ENCODE peak calls at places on chromosomes 1 and 21, in eight cellular contexts. One of them, this sample, is unnamed.

GRCh38 chr1:43711049-43711448 is 3.7 kb downstream of the ST3GAL3 start:
- DNase-seq in AG20443: peak
- DNase-seq in HS-27A: no peak
- DNase-seq in cardiac muscle cell: no peak
- DNase-seq in amygdala: no peak
- DNase-seq in aorta: no peak
- DNase-seq in CD8-positive, alpha-beta memory T cell: no peak
- DNase-seq in H4: no peak
- DNase-seq in this sample: no peak

GRCh38 chr1:178530037-178530402 is 17.1 kb downstream of the TEX35 start:
- DNase-seq in H4: peak
- DNase-seq in cardiac muscle cell: no peak
- DNase-seq in HS-27A: peak
- DNase-seq in amygdala: no peak
- DNase-seq in CD8-positive, alpha-beta memory T cell: no peak
- DNase-seq in AG20443: peak
- DNase-seq in aorta: no peak
- DNase-seq in this sample: no peak

GRCh38 chr1:31505884-31506497 is 70.3 kb upstream of the TINAGL1 start:
- DNase-seq in amygdala: no peak
- DNase-seq in HS-27A: peak
- DNase-seq in H4: peak
- DNase-seq in aorta: no peak
- DNase-seq in AG20443: peak
- DNase-seq in CD8-positive, alpha-beta memory T cell: no peak
- DNase-seq in cardiac muscle cell: no peak
- DNase-seq in this sample: no peak

GRCh38 chr1:232404227-232404626 is 225.7 kb downstream of the SIPA1L2 start:
- DNase-seq in H4: no peak
- DNase-seq in CD8-positive, alpha-beta memory T cell: no peak
- DNase-seq in aorta: no peak
- DNase-seq in cardiac muscle cell: no peak
- DNase-seq in HS-27A: no peak
- DNase-seq in AG20443: no peak
- DNase-seq in amygdala: no peak
- DNase-seq in this sample: no peak

GRCh38 chr1:107683198-107683657 is 281.8 kb downstream of the VAV3 start:
- DNase-seq in HS-27A: no peak
- DNase-seq in AG20443: no peak
- DNase-seq in cardiac muscle cell: no peak
- DNase-seq in aorta: no peak
- DNase-seq in H4: peak
- DNase-seq in amygdala: no peak
- DNase-seq in CD8-positive, alpha-beta memory T cell: no peak
- DNase-seq in this sample: no peak

GRCh38 chr1:232748910-232749368 is 56.3 kb upstream of the MAP10 start:
- DNase-seq in H4: no peak
- DNase-seq in amygdala: no peak
- DNase-seq in HS-27A: no peak
- DNase-seq in CD8-positive, alpha-beta memory T cell: no peak
- DNase-seq in AG20443: no peak
- DNase-seq in cardiac muscle cell: no peak
- DNase-seq in aorta: no peak
- DNase-seq in this sample: no peak

GRCh38 chr1:10973552-10973951 is 38.9 kb upstream of the TARDBP start:
- DNase-seq in HS-27A: peak
- DNase-seq in cardiac muscle cell: no peak
- DNase-seq in AG20443: peak
- DNase-seq in aorta: no peak
- DNase-seq in amygdala: no peak
- DNase-seq in H4: peak
- DNase-seq in CD8-positive, alpha-beta memory T cell: no peak
- DNase-seq in this sample: no peak

GRCh38 chr1:2111674-2112035 is 61.4 kb downstream of the PRKCZ start:
- DNase-seq in HS-27A: no peak
- DNase-seq in cardiac muscle cell: no peak
- DNase-seq in CD8-positive, alpha-beta memory T cell: no peak
- DNase-seq in AG20443: no peak
- DNase-seq in amygdala: no peak
- DNase-seq in aorta: peak
- DNase-seq in H4: no peak
- DNase-seq in this sample: no peak

GRCh38 chr1:93322349-93322748 is 23.4 kb upstream of the DR1 start:
- DNase-seq in amygdala: no peak
- DNase-seq in cardiac muscle cell: no peak
- DNase-seq in H4: no peak
- DNase-seq in AG20443: no peak
- DNase-seq in HS-27A: no peak
- DNase-seq in aorta: no peak
- DNase-seq in CD8-positive, alpha-beta memory T cell: no peak
- DNase-seq in this sample: no peak

GRCh38 chr1:46036894-46037596 is 95.4 kb downstream of the PIK3R3 start:
- DNase-seq in aorta: peak
- DNase-seq in H4: peak
- DNase-seq in AG20443: peak
- DNase-seq in CD8-positive, alpha-beta memory T cell: peak
- DNase-seq in HS-27A: peak
- DNase-seq in amygdala: peak
- DNase-seq in cardiac muscle cell: peak
- DNase-seq in this sample: peak

GRCh38 chr1:206590025-206590834 is 22.0 kb downstream of the EIF2D start:
- DNase-seq in aorta: no peak
- DNase-seq in HS-27A: no peak
- DNase-seq in CD8-positive, alpha-beta memory T cell: peak
- DNase-seq in amygdala: no peak
- DNase-seq in cardiac muscle cell: no peak
- DNase-seq in H4: peak
- DNase-seq in AG20443: peak
- DNase-seq in this sample: no peak

GRCh38 chr1:26666855-26667254 is 29.0 kb upstream of the ARID1A start:
- DNase-seq in H4: peak
- DNase-seq in amygdala: no peak
- DNase-seq in CD8-positive, alpha-beta memory T cell: no peak
- DNase-seq in cardiac muscle cell: no peak
- DNase-seq in AG20443: no peak
- DNase-seq in aorta: no peak
- DNase-seq in HS-27A: no peak
- DNase-seq in this sample: no peak

GRCh38 chr1:27011058-27011764 is 1.4 kb downstream of the TENT5B start:
- DNase-seq in AG20443: peak
- DNase-seq in H4: peak
- DNase-seq in HS-27A: peak
- DNase-seq in cardiac muscle cell: peak
- DNase-seq in aorta: peak
- DNase-seq in amygdala: no peak
- DNase-seq in CD8-positive, alpha-beta memory T cell: no peak
- DNase-seq in this sample: no peak

GRCh38 chr1:71853391-71853790 is 428.9 kb downstream of the NEGR1 start:
- DNase-seq in cardiac muscle cell: no peak
- DNase-seq in HS-27A: no peak
- DNase-seq in CD8-positive, alpha-beta memory T cell: no peak
- DNase-seq in amygdala: no peak
- DNase-seq in aorta: no peak
- DNase-seq in H4: no peak
- DNase-seq in AG20443: no peak
- DNase-seq in this sample: no peak

GRCh38 chr1:98460136-98460535 is 201.4 kb upstream of the SNX7 start:
- DNase-seq in HS-27A: no peak
- DNase-seq in cardiac muscle cell: no peak
- DNase-seq in CD8-positive, alpha-beta memory T cell: no peak
- DNase-seq in amygdala: no peak
- DNase-seq in aorta: no peak
- DNase-seq in H4: no peak
- DNase-seq in AG20443: no peak
- DNase-seq in this sample: no peak

GRCh38 chr1:59429651-59430050 is 132.8 kb downstream of the FGGY start:
- DNase-seq in amygdala: no peak
- DNase-seq in HS-27A: no peak
- DNase-seq in H4: no peak
- DNase-seq in AG20443: no peak
- DNase-seq in cardiac muscle cell: no peak
- DNase-seq in CD8-positive, alpha-beta memory T cell: no peak
- DNase-seq in aorta: no peak
- DNase-seq in this sample: no peak

GRCh38 chr1:75630998-75631397 is 20.1 kb upstream of the SLC44A5 start:
- DNase-seq in cardiac muscle cell: no peak
- DNase-seq in HS-27A: no peak
- DNase-seq in AG20443: no peak
- DNase-seq in CD8-positive, alpha-beta memory T cell: no peak
- DNase-seq in H4: no peak
- DNase-seq in aorta: no peak
- DNase-seq in amygdala: no peak
- DNase-seq in this sample: no peak

GRCh38 chr1:242205622-242206489 is 207.0 kb upstream of the MAP1LC3C start:
- DNase-seq in CD8-positive, alpha-beta memory T cell: no peak
- DNase-seq in aorta: no peak
- DNase-seq in H4: no peak
- DNase-seq in HS-27A: no peak
- DNase-seq in AG20443: peak
- DNase-seq in cardiac muscle cell: no peak
- DNase-seq in amygdala: no peak
- DNase-seq in this sample: peak

GRCh38 chr1:93324486-93325464 is 20.9 kb upstream of the DR1 start:
- DNase-seq in AG20443: peak
- DNase-seq in aorta: no peak
- DNase-seq in cardiac muscle cell: no peak
- DNase-seq in CD8-positive, alpha-beta memory T cell: no peak
- DNase-seq in HS-27A: peak
- DNase-seq in H4: peak
- DNase-seq in amygdala: no peak
- DNase-seq in this sample: no peak

GRCh38 chr1:15214507-15214906 is 32.5 kb upstream of the FHAD1 start:
- DNase-seq in amygdala: no peak
- DNase-seq in HS-27A: no peak
- DNase-seq in H4: no peak
- DNase-seq in CD8-positive, alpha-beta memory T cell: no peak
- DNase-seq in AG20443: peak
- DNase-seq in aorta: peak
- DNase-seq in cardiac muscle cell: peak
- DNase-seq in this sample: no peak

GRCh38 chr1:38241594-38242331 is 195.2 kb upstream of the POU3F1 start:
- DNase-seq in HS-27A: no peak
- DNase-seq in aorta: no peak
- DNase-seq in AG20443: no peak
- DNase-seq in cardiac muscle cell: no peak
- DNase-seq in H4: no peak
- DNase-seq in amygdala: no peak
- DNase-seq in CD8-positive, alpha-beta memory T cell: no peak
- DNase-seq in this sample: no peak

GRCh38 chr1:168531605-168532345 is 12.0 kb downstream of the XCL2 start:
- DNase-seq in aorta: no peak
- DNase-seq in HS-27A: no peak
- DNase-seq in cardiac muscle cell: no peak
- DNase-seq in CD8-positive, alpha-beta memory T cell: no peak
- DNase-seq in AG20443: no peak
- DNase-seq in amygdala: no peak
- DNase-seq in H4: no peak
- DNase-seq in this sample: no peak

GRCh38 chr1:93734999-93735398 is 53.4 kb upstream of the BCAR3 start:
- DNase-seq in CD8-positive, alpha-beta memory T cell: no peak
- DNase-seq in HS-27A: no peak
- DNase-seq in H4: no peak
- DNase-seq in cardiac muscle cell: no peak
- DNase-seq in amygdala: no peak
- DNase-seq in AG20443: peak
- DNase-seq in aorta: no peak
- DNase-seq in this sample: no peak

GRCh38 chr1:243354511-243355153 is 98.8 kb downstream of the SDCCAG8 start:
- DNase-seq in amygdala: no peak
- DNase-seq in HS-27A: no peak
- DNase-seq in CD8-positive, alpha-beta memory T cell: no peak
- DNase-seq in cardiac muscle cell: no peak
- DNase-seq in aorta: no peak
- DNase-seq in AG20443: peak
- DNase-seq in H4: peak
- DNase-seq in this sample: no peak

GRCh38 chr1:200731654-200732332 is 6.9 kb upstream of the CAMSAP2 start:
- DNase-seq in HS-27A: no peak
- DNase-seq in CD8-positive, alpha-beta memory T cell: no peak
- DNase-seq in amygdala: no peak
- DNase-seq in cardiac muscle cell: no peak
- DNase-seq in aorta: no peak
- DNase-seq in H4: no peak
- DNase-seq in AG20443: no peak
- DNase-seq in this sample: no peak

GRCh38 chr1:7404046-7404742 is 366.9 kb upstream of the VAMP3 start:
- DNase-seq in amygdala: no peak
- DNase-seq in cardiac muscle cell: no peak
- DNase-seq in AG20443: no peak
- DNase-seq in CD8-positive, alpha-beta memory T cell: no peak
- DNase-seq in aorta: peak
- DNase-seq in H4: no peak
- DNase-seq in HS-27A: no peak
- DNase-seq in this sample: no peak

GRCh38 chr1:187817782-187818181 is 989.0 kb downstream of the PLA2G4A start:
- DNase-seq in HS-27A: no peak
- DNase-seq in H4: no peak
- DNase-seq in CD8-positive, alpha-beta memory T cell: peak
- DNase-seq in cardiac muscle cell: no peak
- DNase-seq in AG20443: no peak
- DNase-seq in amygdala: no peak
- DNase-seq in aorta: no peak
- DNase-seq in this sample: no peak

GRCh38 chr1:57835620-57836019 is 411.8 kb upstream of the DAB1 start:
- DNase-seq in CD8-positive, alpha-beta memory T cell: no peak
- DNase-seq in HS-27A: no peak
- DNase-seq in H4: no peak
- DNase-seq in AG20443: no peak
- DNase-seq in cardiac muscle cell: no peak
- DNase-seq in aorta: no peak
- DNase-seq in amygdala: no peak
- DNase-seq in this sample: no peak

GRCh38 chr1:225738763-225739162 is 38.9 kb upstream of the SRP9 start:
- DNase-seq in CD8-positive, alpha-beta memory T cell: no peak
- DNase-seq in aorta: no peak
- DNase-seq in cardiac muscle cell: no peak
- DNase-seq in H4: no peak
- DNase-seq in HS-27A: no peak
- DNase-seq in amygdala: no peak
- DNase-seq in AG20443: no peak
- DNase-seq in this sample: no peak

GRCh38 chr1:109490029-109490933 is 3.6 kb upstream of the CYB561D1 start:
- DNase-seq in H4: peak
- DNase-seq in AG20443: peak
- DNase-seq in amygdala: peak
- DNase-seq in CD8-positive, alpha-beta memory T cell: peak
- DNase-seq in aorta: peak
- DNase-seq in HS-27A: no peak
- DNase-seq in cardiac muscle cell: peak
- DNase-seq in this sample: peak

GRCh38 chr1:211581521-211581920 is 2.6 kb upstream of the SLC30A1 start:
- DNase-seq in H4: no peak
- DNase-seq in cardiac muscle cell: no peak
- DNase-seq in CD8-positive, alpha-beta memory T cell: no peak
- DNase-seq in AG20443: peak
- DNase-seq in aorta: no peak
- DNase-seq in amygdala: no peak
- DNase-seq in HS-27A: no peak
- DNase-seq in this sample: no peak

GRCh38 chr1:30715216-30715615 is 8.2 kb downstream of the MATN1 start:
- DNase-seq in AG20443: no peak
- DNase-seq in amygdala: no peak
- DNase-seq in aorta: no peak
- DNase-seq in H4: no peak
- DNase-seq in cardiac muscle cell: no peak
- DNase-seq in HS-27A: no peak
- DNase-seq in CD8-positive, alpha-beta memory T cell: peak
- DNase-seq in this sample: no peak

GRCh38 chr1:234782821-234783220 is 172.8 kb upstream of the IRF2BP2 start:
- DNase-seq in AG20443: peak
- DNase-seq in aorta: no peak
- DNase-seq in cardiac muscle cell: no peak
- DNase-seq in amygdala: no peak
- DNase-seq in HS-27A: no peak
- DNase-seq in CD8-positive, alpha-beta memory T cell: no peak
- DNase-seq in H4: peak
- DNase-seq in this sample: no peak

GRCh38 chr21:35400233-35400939 is 351.3 kb upstream of the RUNX1 start:
- DNase-seq in CD8-positive, alpha-beta memory T cell: peak
- DNase-seq in cardiac muscle cell: peak
- DNase-seq in HS-27A: no peak
- DNase-seq in aorta: no peak
- DNase-seq in amygdala: no peak
- DNase-seq in H4: peak
- DNase-seq in AG20443: peak
- DNase-seq in this sample: peak